ENCODE peak calls at places on chromosomes 6 and 20, in eight cellular contexts. One of them, this sample, is unnamed.

GRCh38 chr20:1424336-1424735 is 31.5 kb upstream of the FKBP1A start:
- DNase-seq in activated T-cell treated with anti-CD3 and anti-CD28 coated beads, Interleukin-2, amount 50 U/mL, for 48 hours: no peak
- DNase-seq in iPS-NIHi11: no peak
- DNase-seq in activated naive CD8-positive, alpha-beta T cell treated with anti-CD3 and anti-CD28 coated beads, Interleukin-2, amount 50 U/mL, for 24 hours: no peak
- DNase-seq in memory B cell: no peak
- DNase-seq in retinal pigment epithelial cell: no peak
- DNase-seq in HTR-8/SVneo: no peak
- DNase-seq in CD4-positive, alpha-beta T cell: no peak
- DNase-seq in this sample: no peak

GRCh38 chr6:10837009-10837691 is 1.2 kb downstream of the MAK start:
- DNase-seq in activated T-cell treated with anti-CD3 and anti-CD28 coated beads, Interleukin-2, amount 50 U/mL, for 48 hours: peak
- DNase-seq in CD4-positive, alpha-beta T cell: no peak
- DNase-seq in retinal pigment epithelial cell: peak
- DNase-seq in activated naive CD8-positive, alpha-beta T cell treated with anti-CD3 and anti-CD28 coated beads, Interleukin-2, amount 50 U/mL, for 24 hours: peak
- DNase-seq in iPS-NIHi11: peak
- DNase-seq in HTR-8/SVneo: peak
- DNase-seq in memory B cell: no peak
- DNase-seq in this sample: no peak

GRCh38 chr6:166533205-166533824 is 53.2 kb downstream of the RAMACL start:
- DNase-seq in memory B cell: no peak
- DNase-seq in iPS-NIHi11: no peak
- DNase-seq in retinal pigment epithelial cell: no peak
- DNase-seq in HTR-8/SVneo: no peak
- DNase-seq in activated T-cell treated with anti-CD3 and anti-CD28 coated beads, Interleukin-2, amount 50 U/mL, for 48 hours: no peak
- DNase-seq in CD4-positive, alpha-beta T cell: no peak
- DNase-seq in activated naive CD8-positive, alpha-beta T cell treated with anti-CD3 and anti-CD28 coated beads, Interleukin-2, amount 50 U/mL, for 24 hours: no peak
- DNase-seq in this sample: no peak

GRCh38 chr6:33632603-33633039 is 11.5 kb downstream of the ITPR3 start:
- DNase-seq in activated T-cell treated with anti-CD3 and anti-CD28 coated beads, Interleukin-2, amount 50 U/mL, for 48 hours: peak
- DNase-seq in iPS-NIHi11: peak
- DNase-seq in retinal pigment epithelial cell: no peak
- DNase-seq in activated naive CD8-positive, alpha-beta T cell treated with anti-CD3 and anti-CD28 coated beads, Interleukin-2, amount 50 U/mL, for 24 hours: peak
- DNase-seq in memory B cell: peak
- DNase-seq in CD4-positive, alpha-beta T cell: peak
- DNase-seq in HTR-8/SVneo: peak
- DNase-seq in this sample: no peak

GRCh38 chr6:147999001-147999540 is 343.6 kb upstream of the SASH1 start:
- DNase-seq in retinal pigment epithelial cell: no peak
- DNase-seq in CD4-positive, alpha-beta T cell: no peak
- DNase-seq in iPS-NIHi11: no peak
- DNase-seq in memory B cell: no peak
- DNase-seq in HTR-8/SVneo: no peak
- DNase-seq in activated T-cell treated with anti-CD3 and anti-CD28 coated beads, Interleukin-2, amount 50 U/mL, for 48 hours: no peak
- DNase-seq in activated naive CD8-positive, alpha-beta T cell treated with anti-CD3 and anti-CD28 coated beads, Interleukin-2, amount 50 U/mL, for 24 hours: no peak
- DNase-seq in this sample: no peak

GRCh38 chr6:33323623-33323948 is 6.0 kb upstream of the ZBTB22 start:
- DNase-seq in memory B cell: no peak
- DNase-seq in iPS-NIHi11: no peak
- DNase-seq in activated naive CD8-positive, alpha-beta T cell treated with anti-CD3 and anti-CD28 coated beads, Interleukin-2, amount 50 U/mL, for 24 hours: peak
- DNase-seq in CD4-positive, alpha-beta T cell: no peak
- DNase-seq in activated T-cell treated with anti-CD3 and anti-CD28 coated beads, Interleukin-2, amount 50 U/mL, for 48 hours: no peak
- DNase-seq in HTR-8/SVneo: no peak
- DNase-seq in retinal pigment epithelial cell: no peak
- DNase-seq in this sample: peak

GRCh38 chr20:916825-917224 is 691 bp upstream of the ANGPT4 start:
- DNase-seq in retinal pigment epithelial cell: no peak
- DNase-seq in memory B cell: no peak
- DNase-seq in HTR-8/SVneo: no peak
- DNase-seq in iPS-NIHi11: peak
- DNase-seq in activated naive CD8-positive, alpha-beta T cell treated with anti-CD3 and anti-CD28 coated beads, Interleukin-2, amount 50 U/mL, for 24 hours: no peak
- DNase-seq in activated T-cell treated with anti-CD3 and anti-CD28 coated beads, Interleukin-2, amount 50 U/mL, for 48 hours: no peak
- DNase-seq in CD4-positive, alpha-beta T cell: no peak
- DNase-seq in this sample: no peak

GRCh38 chr6:21905531-21905930 is 312.0 kb downstream of the SOX4 start:
- DNase-seq in activated T-cell treated with anti-CD3 and anti-CD28 coated beads, Interleukin-2, amount 50 U/mL, for 48 hours: no peak
- DNase-seq in retinal pigment epithelial cell: no peak
- DNase-seq in activated naive CD8-positive, alpha-beta T cell treated with anti-CD3 and anti-CD28 coated beads, Interleukin-2, amount 50 U/mL, for 24 hours: no peak
- DNase-seq in memory B cell: no peak
- DNase-seq in iPS-NIHi11: no peak
- DNase-seq in CD4-positive, alpha-beta T cell: no peak
- DNase-seq in HTR-8/SVneo: no peak
- DNase-seq in this sample: no peak

GRCh38 chr6:166456360-166457156 is 73.8 kb upstream of the MPC1 start:
- DNase-seq in activated naive CD8-positive, alpha-beta T cell treated with anti-CD3 and anti-CD28 coated beads, Interleukin-2, amount 50 U/mL, for 24 hours: peak
- DNase-seq in iPS-NIHi11: peak
- DNase-seq in retinal pigment epithelial cell: peak
- DNase-seq in HTR-8/SVneo: no peak
- DNase-seq in memory B cell: no peak
- DNase-seq in activated T-cell treated with anti-CD3 and anti-CD28 coated beads, Interleukin-2, amount 50 U/mL, for 48 hours: no peak
- DNase-seq in CD4-positive, alpha-beta T cell: no peak
- DNase-seq in this sample: no peak

GRCh38 chr20:34262488-34263288 is 21.5 kb downstream of the ASIP start:
- DNase-seq in retinal pigment epithelial cell: peak
- DNase-seq in iPS-NIHi11: no peak
- DNase-seq in activated T-cell treated with anti-CD3 and anti-CD28 coated beads, Interleukin-2, amount 50 U/mL, for 48 hours: no peak
- DNase-seq in CD4-positive, alpha-beta T cell: no peak
- DNase-seq in memory B cell: no peak
- DNase-seq in HTR-8/SVneo: no peak
- DNase-seq in activated naive CD8-positive, alpha-beta T cell treated with anti-CD3 and anti-CD28 coated beads, Interleukin-2, amount 50 U/mL, for 24 hours: no peak
- DNase-seq in this sample: no peak

GRCh38 chr6:74971631-74972030 is 234.2 kb downstream of the COL12A1 start:
- DNase-seq in HTR-8/SVneo: peak
- DNase-seq in retinal pigment epithelial cell: no peak
- DNase-seq in activated naive CD8-positive, alpha-beta T cell treated with anti-CD3 and anti-CD28 coated beads, Interleukin-2, amount 50 U/mL, for 24 hours: no peak
- DNase-seq in memory B cell: no peak
- DNase-seq in activated T-cell treated with anti-CD3 and anti-CD28 coated beads, Interleukin-2, amount 50 U/mL, for 48 hours: no peak
- DNase-seq in iPS-NIHi11: no peak
- DNase-seq in CD4-positive, alpha-beta T cell: no peak
- DNase-seq in this sample: no peak

GRCh38 chr6:88538849-88539571 is 372.9 kb upstream of the CNR1 start:
- DNase-seq in retinal pigment epithelial cell: no peak
- DNase-seq in activated naive CD8-positive, alpha-beta T cell treated with anti-CD3 and anti-CD28 coated beads, Interleukin-2, amount 50 U/mL, for 24 hours: no peak
- DNase-seq in HTR-8/SVneo: no peak
- DNase-seq in activated T-cell treated with anti-CD3 and anti-CD28 coated beads, Interleukin-2, amount 50 U/mL, for 48 hours: no peak
- DNase-seq in iPS-NIHi11: no peak
- DNase-seq in CD4-positive, alpha-beta T cell: no peak
- DNase-seq in memory B cell: no peak
- DNase-seq in this sample: no peak

GRCh38 chr6:142802124-142802523 is 142.9 kb downstream of the HIVEP2 start:
- DNase-seq in HTR-8/SVneo: peak
- DNase-seq in activated naive CD8-positive, alpha-beta T cell treated with anti-CD3 and anti-CD28 coated beads, Interleukin-2, amount 50 U/mL, for 24 hours: peak
- DNase-seq in retinal pigment epithelial cell: peak
- DNase-seq in memory B cell: no peak
- DNase-seq in activated T-cell treated with anti-CD3 and anti-CD28 coated beads, Interleukin-2, amount 50 U/mL, for 48 hours: peak
- DNase-seq in CD4-positive, alpha-beta T cell: no peak
- DNase-seq in iPS-NIHi11: peak
- DNase-seq in this sample: no peak

GRCh38 chr6:12138377-12138776 is 126.3 kb downstream of the HIVEP1 start:
- DNase-seq in CD4-positive, alpha-beta T cell: peak
- DNase-seq in activated naive CD8-positive, alpha-beta T cell treated with anti-CD3 and anti-CD28 coated beads, Interleukin-2, amount 50 U/mL, for 24 hours: no peak
- DNase-seq in retinal pigment epithelial cell: no peak
- DNase-seq in HTR-8/SVneo: no peak
- DNase-seq in iPS-NIHi11: no peak
- DNase-seq in activated T-cell treated with anti-CD3 and anti-CD28 coated beads, Interleukin-2, amount 50 U/mL, for 48 hours: peak
- DNase-seq in memory B cell: no peak
- DNase-seq in this sample: no peak

GRCh38 chr6:125197795-125198269 is 44.3 kb downstream of the TPD52L1 start:
- DNase-seq in retinal pigment epithelial cell: peak
- DNase-seq in activated naive CD8-positive, alpha-beta T cell treated with anti-CD3 and anti-CD28 coated beads, Interleukin-2, amount 50 U/mL, for 24 hours: no peak
- DNase-seq in iPS-NIHi11: peak
- DNase-seq in CD4-positive, alpha-beta T cell: no peak
- DNase-seq in memory B cell: no peak
- DNase-seq in activated T-cell treated with anti-CD3 and anti-CD28 coated beads, Interleukin-2, amount 50 U/mL, for 48 hours: no peak
- DNase-seq in HTR-8/SVneo: peak
- DNase-seq in this sample: no peak

GRCh38 chr6:27188885-27189418 is 58.5 kb upstream of the PRSS16 start:
- DNase-seq in CD4-positive, alpha-beta T cell: no peak
- DNase-seq in activated T-cell treated with anti-CD3 and anti-CD28 coated beads, Interleukin-2, amount 50 U/mL, for 48 hours: no peak
- DNase-seq in memory B cell: peak
- DNase-seq in retinal pigment epithelial cell: peak
- DNase-seq in HTR-8/SVneo: peak
- DNase-seq in activated naive CD8-positive, alpha-beta T cell treated with anti-CD3 and anti-CD28 coated beads, Interleukin-2, amount 50 U/mL, for 24 hours: peak
- DNase-seq in iPS-NIHi11: peak
- DNase-seq in this sample: peak

This sample was measured in T-helper 2 cell.